ENCODE peak calls at places on chromosomes 6 and 20, in five cellular contexts. U, D, B, E and J are unnamed samples.
A peak's percentile ranks its signal among the peaks of the same experiment; 100 is the strongest.

GRCh38 chr20:20938131-20938530 is 168.0 kb downstream of the LINC00237 start:
- DNase-seq in D (no peak), B (no peak), U (no peak), E (no peak), J (no peak)

GRCh38 chr20:17840423-17840822 is 128.2 kb downstream of the SNX5 start:
- DNase-seq in U (no peak), B (no peak), E (no peak), D (no peak), J (no peak)

GRCh38 chr20:8306916-8307315 is 174.8 kb downstream of the PLCB1 start:
- DNase-seq in U (no peak), E (no peak), B (no peak), D (no peak), J (no peak)

GRCh38 chr20:4401601-4402000 is 320.1 kb upstream of the PRND start:
- DNase-seq in B (no peak), U (no peak), D (no peak), E (no peak), J (no peak)

GRCh38 chr6:93787841-93788240 is 368.5 kb upstream of the EPHA7 start:
- DNase-seq in U (no peak), E (no peak), D (no peak), B (no peak), J (no peak)

GRCh38 chr6:130843575-130844320 is 16.5 kb downstream of the SMLR1 start:
- DNase-seq in B (no peak), U (no peak), E (no peak), D (peak; percentile 48), J (no peak)

GRCh38 chr6:36340671-36341454 is 4.2 kb upstream of the BNIP5 start:
- DNase-seq in E (peak; percentile 12), U (peak; percentile 36), B (peak; percentile 53), D (peak; percentile 86), J (peak; percentile 68)

GRCh38 chr20:47926731-47927130 is 141.4 kb upstream of the SULF2 start:
- DNase-seq in B (no peak), U (no peak), D (no peak), E (no peak), J (no peak)

GRCh38 chr6:2970034-2970685 is 1.2 kb downstream of the SERPINB6 start:
- DNase-seq in E (no peak), D (no peak), B (no peak), U (no peak), J (no peak)

GRCh38 chr6:43644940-43645612 is at the start of gene RSPH9:
- DNase-seq in D (peak; percentile 93), B (peak; percentile 48), U (peak; percentile 59), E (no peak), J (peak; percentile 53)

GRCh38 chr6:96460052-96460700 is 61.4 kb upstream of the UFL1 start:
- DNase-seq in D (no peak), E (peak; percentile 82), U (no peak), B (no peak), J (no peak)

GRCh38 chr20:32682508-32682987 is 8.8 kb upstream of the C20orf203 start:
- DNase-seq in B (no peak), D (no peak), E (no peak), U (no peak), J (no peak)

GRCh38 chr6:158954778-158955177 is 45.2 kb downstream of the RSPH3 start:
- DNase-seq in B (no peak), E (no peak), D (no peak), U (no peak), J (no peak)

GRCh38 chr6:72811971-72812421 is 190.1 kb downstream of the KCNQ5 start:
- DNase-seq in D (no peak), B (no peak), E (no peak), U (no peak), J (no peak)

GRCh38 chr6:110233769-110234374 is 53.6 kb downstream of the CDC40 start:
- DNase-seq in U (no peak), D (no peak), E (no peak), B (no peak), J (no peak)

GRCh38 chr20:10239954-10240353 is 21.3 kb downstream of the SNAP25 start:
- DNase-seq in E (peak; percentile 25), D (no peak), B (no peak), U (no peak), J (no peak)

GRCh38 chr6:34418367-34418766 is 7.5 kb downstream of the RPS10 start:
- DNase-seq in U (no peak), B (no peak), E (no peak), D (no peak), J (no peak)

GRCh38 chr6:34189806-34190503 is 44.1 kb upstream of the GRM4 start:
- DNase-seq in B (peak; percentile 46), E (no peak), U (no peak), D (no peak), J (no peak)

GRCh38 chr6:157228421-157229218 is 94.7 kb downstream of the TMEM242 start:
- DNase-seq in B (no peak), D (no peak), E (peak; percentile 87), U (no peak), J (no peak)

GRCh38 chr6:159106627-159107241 is 61.9 kb upstream of the TAGAP start:
- DNase-seq in U (peak; percentile 89), E (no peak), D (peak; percentile 62), B (peak; percentile 90), J (peak; percentile 88)

GRCh38 chr20:63652192-63652980 is 838 bp downstream of the STMN3 start:
- DNase-seq in D (no peak), U (peak; percentile 40), B (no peak), E (peak; percentile 30), J (peak; percentile 44)

GRCh38 chr6:107576852-107577251 is 86.9 kb downstream of the SOBP start:
- DNase-seq in E (no peak), D (no peak), U (no peak), B (no peak), J (no peak)

GRCh38 chr6:97053643-97054411 is 129.3 kb downstream of the KLHL32 start:
- DNase-seq in D (no peak), B (no peak), E (no peak), U (no peak), J (no peak)

GRCh38 chr20:59165389-59165785 is 1.8 kb downstream of the ZNF831 start:
- DNase-seq in B (no peak), D (no peak), E (no peak), U (no peak), J (no peak)

GRCh38 chr20:5913166-5913565 is 37.2 kb downstream of the TRMT6 start:
- DNase-seq in E (no peak), U (no peak), B (no peak), D (no peak), J (no peak)

GRCh38 chr6:32194825-32195651 is 2.6 kb upstream of the GPSM3 start:
- DNase-seq in D (no peak), E (no peak), U (no peak), B (no peak), J (no peak)

GRCh38 chr6:9168669-9169068 is 733.3 kb upstream of the SLC35B3 start:
- DNase-seq in E (no peak), U (no peak), D (no peak), B (no peak), J (no peak)

GRCh38 chr6:36126553-36127458 is 3.5 kb upstream of the MAPK13 start:
- DNase-seq in E (no peak), D (no peak), U (no peak), B (no peak), J (no peak)

GRCh38 chr6:89509719-89510339 is 76.9 kb downstream of the ANKRD6 start:
- DNase-seq in E (peak; percentile 56), D (no peak), U (no peak), B (no peak), J (no peak)

GRCh38 chr6:73657201-73657600 is 3.4 kb upstream of the SLC17A5 start:
- DNase-seq in U (no peak), D (no peak), E (no peak), B (no peak), J (no peak)

GRCh38 chr20:2840967-2841531 is 504 bp downstream of the VPS16 start:
- DNase-seq in D (peak; percentile 65), B (peak; percentile 19), E (peak; percentile 23), U (peak; percentile 26), J (peak; percentile 26)

GRCh38 chr6:169231790-169232506 is 21.7 kb downstream of the THBS2 start:
- DNase-seq in E (no peak), U (no peak), B (no peak), D (no peak), J (no peak)

GRCh38 chr20:39378781-39379180 is 416.6 kb downstream of the DHX35 start:
- DNase-seq in D (no peak), U (no peak), B (no peak), E (no peak), J (no peak)